ENCODE peak calls at places on chromosomes 2 and 18, in ten cellular contexts. One of them, this sample, is unnamed.

GRCh38 chr2:97699765-97700444 is 13.5 kb upstream of the ZAP70 start:
- DNase-seq in AG10803: peak; percentile 62
- DNase-seq in brain microvascular endothelial cell: peak; percentile 63
- DNase-seq in cardiac muscle cell: peak; percentile 79
- DNase-seq in neural progenitor cell: peak; percentile 79
- DNase-seq in Panc1: no peak
- DNase-seq in A549: peak; percentile 26
- DNase-seq in OCI-LY7: peak; percentile 68
- DNase-seq in NB4: peak; percentile 95
- DNase-seq in fibroblast of pulmonary artery: peak; percentile 80
- DNase-seq in this sample: peak; percentile 65

GRCh38 chr2:123128951-123129350 is 896.1 kb upstream of the CNTNAP5 start:
- DNase-seq in AG10803: no peak
- DNase-seq in brain microvascular endothelial cell: no peak
- DNase-seq in cardiac muscle cell: no peak
- DNase-seq in neural progenitor cell: no peak
- DNase-seq in Panc1: no peak
- DNase-seq in A549: no peak
- DNase-seq in OCI-LY7: no peak
- DNase-seq in NB4: no peak
- DNase-seq in fibroblast of pulmonary artery: no peak
- DNase-seq in this sample: no peak

GRCh38 chr2:143263045-143263625 is 133.9 kb downstream of the ARHGAP15 start:
- DNase-seq in AG10803: no peak
- DNase-seq in brain microvascular endothelial cell: peak; percentile 9
- DNase-seq in cardiac muscle cell: no peak
- DNase-seq in neural progenitor cell: peak; percentile 16
- DNase-seq in Panc1: no peak
- DNase-seq in A549: no peak
- DNase-seq in OCI-LY7: no peak
- DNase-seq in NB4: no peak
- DNase-seq in fibroblast of pulmonary artery: no peak
- DNase-seq in this sample: no peak

GRCh38 chr2:240629968-240630770 is 4.9 kb downstream of the GPR35 start:
- DNase-seq in AG10803: no peak
- DNase-seq in brain microvascular endothelial cell: no peak
- DNase-seq in cardiac muscle cell: no peak
- DNase-seq in neural progenitor cell: no peak
- DNase-seq in Panc1: no peak
- DNase-seq in A549: no peak
- DNase-seq in OCI-LY7: no peak
- DNase-seq in NB4: no peak
- DNase-seq in fibroblast of pulmonary artery: no peak
- DNase-seq in this sample: no peak

GRCh38 chr18:1304392-1304992 is 399.8 kb downstream of the ADCYAP1 start:
- DNase-seq in AG10803: no peak
- DNase-seq in brain microvascular endothelial cell: no peak
- DNase-seq in cardiac muscle cell: no peak
- DNase-seq in neural progenitor cell: no peak
- DNase-seq in Panc1: no peak
- DNase-seq in A549: no peak
- DNase-seq in OCI-LY7: no peak
- DNase-seq in NB4: no peak
- DNase-seq in fibroblast of pulmonary artery: no peak
- DNase-seq in this sample: no peak

GRCh38 chr2:149732001-149732685 is 144.6 kb upstream of the MMADHC start:
- DNase-seq in AG10803: peak; percentile 27
- DNase-seq in brain microvascular endothelial cell: peak; percentile 45
- DNase-seq in cardiac muscle cell: no peak
- DNase-seq in neural progenitor cell: no peak
- DNase-seq in Panc1: no peak
- DNase-seq in A549: peak; percentile 6
- DNase-seq in OCI-LY7: no peak
- DNase-seq in NB4: no peak
- DNase-seq in fibroblast of pulmonary artery: peak; percentile 56
- DNase-seq in this sample: no peak

GRCh38 chr2:170123593-170123992 is 54.4 kb upstream of the MYO3B start:
- DNase-seq in AG10803: no peak
- DNase-seq in brain microvascular endothelial cell: no peak
- DNase-seq in cardiac muscle cell: peak; percentile 48
- DNase-seq in neural progenitor cell: no peak
- DNase-seq in Panc1: no peak
- DNase-seq in A549: no peak
- DNase-seq in OCI-LY7: no peak
- DNase-seq in NB4: no peak
- DNase-seq in fibroblast of pulmonary artery: peak; percentile 35
- DNase-seq in this sample: no peak

GRCh38 chr2:86512034-86512433 is 51.2 kb downstream of the CHMP3 start:
- DNase-seq in AG10803: no peak
- DNase-seq in brain microvascular endothelial cell: no peak
- DNase-seq in cardiac muscle cell: no peak
- DNase-seq in neural progenitor cell: no peak
- DNase-seq in Panc1: no peak
- DNase-seq in A549: no peak
- DNase-seq in OCI-LY7: no peak
- DNase-seq in NB4: no peak
- DNase-seq in fibroblast of pulmonary artery: no peak
- DNase-seq in this sample: no peak

GRCh38 chr18:38353149-38353548 is 787.6 kb upstream of the CELF4 start:
- DNase-seq in AG10803: no peak
- DNase-seq in brain microvascular endothelial cell: no peak
- DNase-seq in cardiac muscle cell: no peak
- DNase-seq in neural progenitor cell: no peak
- DNase-seq in Panc1: no peak
- DNase-seq in A549: no peak
- DNase-seq in OCI-LY7: no peak
- DNase-seq in NB4: no peak
- DNase-seq in fibroblast of pulmonary artery: no peak
- DNase-seq in this sample: no peak

GRCh38 chr2:231545105-231545902 is 15.1 kb upstream of the NMUR1 start:
- DNase-seq in AG10803: no peak
- DNase-seq in brain microvascular endothelial cell: peak; percentile 89
- DNase-seq in cardiac muscle cell: peak; percentile 90
- DNase-seq in neural progenitor cell: no peak
- DNase-seq in Panc1: no peak
- DNase-seq in A549: no peak
- DNase-seq in OCI-LY7: peak; percentile 85
- DNase-seq in NB4: peak; percentile 99
- DNase-seq in fibroblast of pulmonary artery: peak; percentile 78
- DNase-seq in this sample: peak; percentile 98

GRCh38 chr2:9095690-9096089 is 92.2 kb upstream of the MBOAT2 start:
- DNase-seq in AG10803: peak; percentile 49
- DNase-seq in brain microvascular endothelial cell: peak; percentile 24
- DNase-seq in cardiac muscle cell: peak; percentile 77
- DNase-seq in neural progenitor cell: peak; percentile 63
- DNase-seq in Panc1: no peak
- DNase-seq in A549: no peak
- DNase-seq in OCI-LY7: no peak
- DNase-seq in NB4: no peak
- DNase-seq in fibroblast of pulmonary artery: peak; percentile 38
- DNase-seq in this sample: no peak

GRCh38 chr18:78957140-78957539 is 22.5 kb upstream of the SALL3 start:
- DNase-seq in AG10803: no peak
- DNase-seq in brain microvascular endothelial cell: no peak
- DNase-seq in cardiac muscle cell: no peak
- DNase-seq in neural progenitor cell: no peak
- DNase-seq in Panc1: no peak
- DNase-seq in A549: no peak
- DNase-seq in OCI-LY7: no peak
- DNase-seq in NB4: no peak
- DNase-seq in fibroblast of pulmonary artery: no peak
- DNase-seq in this sample: no peak
- TF ChIP-seq CTCF in AG10803: no peak
- TF ChIP-seq CTCF in brain microvascular endothelial cell: no peak
- TF ChIP-seq CTCF in cardiac muscle cell: no peak
- TF ChIP-seq CTCF in neural progenitor cell: no peak
- TF ChIP-seq CTCF in Panc1: no peak
- TF ChIP-seq CTCF in A549: no peak
- TF ChIP-seq CTCF in OCI-LY7: no peak
- TF ChIP-seq CTCF in NB4: no peak
- TF ChIP-seq CTCF in fibroblast of pulmonary artery: no peak
- TF ChIP-seq CTCF in this sample: no peak

GRCh38 chr18:55502346-55502710 is 85.7 kb downstream of the TCF4 start:
- DNase-seq in AG10803: peak; percentile 48
- DNase-seq in brain microvascular endothelial cell: no peak
- DNase-seq in cardiac muscle cell: no peak
- DNase-seq in neural progenitor cell: no peak
- DNase-seq in Panc1: no peak
- DNase-seq in A549: no peak
- DNase-seq in OCI-LY7: no peak
- DNase-seq in NB4: no peak
- DNase-seq in fibroblast of pulmonary artery: peak; percentile 56
- DNase-seq in this sample: no peak

GRCh38 chr18:55500316-55501086 is 87.5 kb downstream of the TCF4 start:
- DNase-seq in AG10803: peak; percentile 90
- DNase-seq in brain microvascular endothelial cell: no peak
- DNase-seq in cardiac muscle cell: peak; percentile 74
- DNase-seq in neural progenitor cell: no peak
- DNase-seq in Panc1: no peak
- DNase-seq in A549: no peak
- DNase-seq in OCI-LY7: no peak
- DNase-seq in NB4: no peak
- DNase-seq in fibroblast of pulmonary artery: peak; percentile 78
- DNase-seq in this sample: no peak

GRCh38 chr18:55503167-55503820 is 84.7 kb downstream of the TCF4 start:
- DNase-seq in AG10803: no peak
- DNase-seq in brain microvascular endothelial cell: no peak
- DNase-seq in cardiac muscle cell: no peak
- DNase-seq in neural progenitor cell: no peak
- DNase-seq in Panc1: no peak
- DNase-seq in A549: no peak
- DNase-seq in OCI-LY7: no peak
- DNase-seq in NB4: no peak
- DNase-seq in fibroblast of pulmonary artery: no peak
- DNase-seq in this sample: no peak

GRCh38 chr18:55499526-55499925 is 88.5 kb downstream of the TCF4 start:
- DNase-seq in AG10803: no peak
- DNase-seq in brain microvascular endothelial cell: no peak
- DNase-seq in cardiac muscle cell: no peak
- DNase-seq in neural progenitor cell: no peak
- DNase-seq in Panc1: no peak
- DNase-seq in A549: no peak
- DNase-seq in OCI-LY7: no peak
- DNase-seq in NB4: no peak
- DNase-seq in fibroblast of pulmonary artery: no peak
- DNase-seq in this sample: no peak

GRCh38 chr18:55501594-55502345 is 86.2 kb downstream of the TCF4 start:
- DNase-seq in AG10803: no peak
- DNase-seq in brain microvascular endothelial cell: no peak
- DNase-seq in cardiac muscle cell: no peak
- DNase-seq in neural progenitor cell: peak; percentile 68
- DNase-seq in Panc1: no peak
- DNase-seq in A549: no peak
- DNase-seq in OCI-LY7: no peak
- DNase-seq in NB4: no peak
- DNase-seq in fibroblast of pulmonary artery: peak; percentile 52
- DNase-seq in this sample: no peak
- H3K4me3 ChIP-seq in AG10803: no peak overlapping the region
- H3K4me3 ChIP-seq in brain microvascular endothelial cell: no peak overlapping the region
- H3K4me3 ChIP-seq in cardiac muscle cell: no peak overlapping the region
- H3K4me3 ChIP-seq in neural progenitor cell: no peak overlapping the region
- H3K4me3 ChIP-seq in Panc1: no peak overlapping the region
- H3K4me3 ChIP-seq in A549: no peak overlapping the region
- H3K4me3 ChIP-seq in OCI-LY7: no peak overlapping the region
- H3K4me3 ChIP-seq in NB4: no peak overlapping the region
- H3K4me3 ChIP-seq in fibroblast of pulmonary artery: no peak overlapping the region
- H3K4me3 ChIP-seq in this sample: no peak overlapping the region

GRCh38 chr18:21191596-21192307 is 50.3 kb upstream of the GREB1L start:
- DNase-seq in AG10803: peak; percentile 77
- DNase-seq in brain microvascular endothelial cell: peak; percentile 67
- DNase-seq in cardiac muscle cell: peak; percentile 74
- DNase-seq in neural progenitor cell: peak; percentile 75
- DNase-seq in Panc1: no peak
- DNase-seq in A549: peak; percentile 20
- DNase-seq in OCI-LY7: peak; percentile 30
- DNase-seq in NB4: peak; percentile 67
- DNase-seq in fibroblast of pulmonary artery: peak; percentile 67
- DNase-seq in this sample: peak; percentile 52
- TF ChIP-seq CTCF in AG10803: peak; percentile 90
- TF ChIP-seq CTCF in brain microvascular endothelial cell: peak; percentile 93
- TF ChIP-seq CTCF in cardiac muscle cell: peak; percentile 83
- TF ChIP-seq CTCF in neural progenitor cell: peak; percentile 70
- TF ChIP-seq CTCF in Panc1: peak; percentile 83
- TF ChIP-seq CTCF in A549: peak; percentile 42
- TF ChIP-seq CTCF in OCI-LY7: peak; percentile 77
- TF ChIP-seq CTCF in NB4: peak; percentile 83
- TF ChIP-seq CTCF in fibroblast of pulmonary artery: peak; percentile 87
- TF ChIP-seq CTCF in this sample: peak; percentile 57

GRCh38 chr18:3480827-3481226 is 30.9 kb downstream of the TGIF1 start:
- DNase-seq in AG10803: no peak
- DNase-seq in brain microvascular endothelial cell: no peak
- DNase-seq in cardiac muscle cell: no peak
- DNase-seq in neural progenitor cell: no peak
- DNase-seq in Panc1: no peak
- DNase-seq in A549: no peak
- DNase-seq in OCI-LY7: no peak
- DNase-seq in NB4: no peak
- DNase-seq in fibroblast of pulmonary artery: no peak
- DNase-seq in this sample: no peak

GRCh38 chr18:3481696-3482210 is 31.8 kb downstream of the TGIF1 start:
- DNase-seq in AG10803: peak; percentile 16
- DNase-seq in brain microvascular endothelial cell: no peak
- DNase-seq in cardiac muscle cell: peak; percentile 78
- DNase-seq in neural progenitor cell: peak; percentile 62
- DNase-seq in Panc1: no peak
- DNase-seq in A549: peak; percentile 28
- DNase-seq in OCI-LY7: peak; percentile 74
- DNase-seq in NB4: peak; percentile 47
- DNase-seq in fibroblast of pulmonary artery: peak; percentile 69
- DNase-seq in this sample: peak; percentile 29

GRCh38 chr18:3485153-3486149 is 35.5 kb downstream of the TGIF1 start:
- DNase-seq in AG10803: no peak
- DNase-seq in brain microvascular endothelial cell: no peak
- DNase-seq in cardiac muscle cell: no peak
- DNase-seq in neural progenitor cell: no peak
- DNase-seq in Panc1: no peak
- DNase-seq in A549: no peak
- DNase-seq in OCI-LY7: no peak
- DNase-seq in NB4: no peak
- DNase-seq in fibroblast of pulmonary artery: no peak
- DNase-seq in this sample: peak; percentile 34

GRCh38 chr18:3479978-3480377 is 30.0 kb downstream of the TGIF1 start:
- DNase-seq in AG10803: no peak
- DNase-seq in brain microvascular endothelial cell: no peak
- DNase-seq in cardiac muscle cell: no peak
- DNase-seq in neural progenitor cell: no peak
- DNase-seq in Panc1: no peak
- DNase-seq in A549: no peak
- DNase-seq in OCI-LY7: no peak
- DNase-seq in NB4: no peak
- DNase-seq in fibroblast of pulmonary artery: no peak
- DNase-seq in this sample: no peak

DNA sequence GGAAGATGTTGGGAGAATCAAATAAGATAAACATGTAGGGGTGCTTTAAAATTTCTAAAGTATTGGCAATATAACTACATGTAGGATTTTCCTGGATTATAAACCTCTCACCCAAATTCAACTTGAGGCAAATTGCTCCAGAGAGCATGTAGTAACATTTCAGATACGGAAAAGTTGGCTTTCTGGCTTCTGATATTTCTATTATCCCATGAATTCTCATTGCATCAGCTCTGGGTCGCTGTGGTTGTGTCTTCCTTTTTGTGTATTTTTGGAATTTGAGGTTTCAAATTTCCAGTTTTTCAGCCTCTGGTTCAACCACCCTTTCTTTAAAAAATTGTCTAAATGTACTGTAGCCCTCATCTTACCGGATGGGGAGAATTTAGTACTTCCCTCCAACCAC is 32.3 kb downstream of the TGIF1 start:
- DNase-seq in AG10803: no peak
- DNase-seq in brain microvascular endothelial cell: no peak
- DNase-seq in cardiac muscle cell: peak; percentile 52
- DNase-seq in neural progenitor cell: no peak
- DNase-seq in Panc1: no peak
- DNase-seq in A549: no peak
- DNase-seq in OCI-LY7: no peak
- DNase-seq in NB4: no peak
- DNase-seq in fibroblast of pulmonary artery: no peak
- DNase-seq in this sample: no peak
- H3K4me3 ChIP-seq in AG10803: no peak overlapping the region
- H3K4me3 ChIP-seq in brain microvascular endothelial cell: no peak overlapping the region
- H3K4me3 ChIP-seq in cardiac muscle cell: no peak overlapping the region
- H3K4me3 ChIP-seq in neural progenitor cell: no peak overlapping the region
- H3K4me3 ChIP-seq in Panc1: no peak overlapping the region
- H3K4me3 ChIP-seq in A549: no peak overlapping the region
- H3K4me3 ChIP-seq in OCI-LY7: no peak overlapping the region
- H3K4me3 ChIP-seq in NB4: no peak overlapping the region
- H3K4me3 ChIP-seq in fibroblast of pulmonary artery: no peak overlapping the region
- H3K4me3 ChIP-seq in this sample: no peak overlapping the region